ENCODE peak calls at places on chromosomes 16 and 17, in six cellular contexts. S is GM23338, I is amniotic epithelial cell, H is cardiac fibroblast, B is SW480, W is mesendoderm. E is an unnamed sample.
A peak's percentile ranks its signal among the peaks of the same experiment; 100 is the strongest.

GRCh38 chr17:82963104-82963950 is 116.1 kb upstream of the METRNL start:
- DNase-seq in S (peak; percentile 95), I (peak; percentile 51), H (peak; percentile 83), B (no peak), W (peak; percentile 95), E (no peak)

GRCh38 chr17:28390984-28391383 is 15.0 kb downstream of the SLC46A1 start:
- DNase-seq in S (no peak), I (no peak), H (no peak), B (no peak), W (no peak), E (no peak)

GRCh38 chr17:3959295-3959899 is 4.8 kb downstream of the ATP2A3 start:
- DNase-seq in S (no peak), I (peak; percentile 61), H (no peak), B (no peak), W (no peak), E (peak; percentile 5)

GRCh38 chr16:70508752-70509151 is 14.6 kb downstream of the COG4 start:
- DNase-seq in S (no peak), I (no peak), H (peak; percentile 26), B (no peak), W (no peak), E (no peak)

GRCh38 chr16:70018254-70018653 is 67.1 kb downstream of the CLEC18A start:
- DNase-seq in S (peak; percentile 72), I (peak; percentile 26), H (peak; percentile 15), B (peak; percentile 48), W (peak; percentile 81), E (no peak)

GRCh38 chr17:59372138-59372751 is 40.8 kb downstream of the YPEL2 start:
- DNase-seq in S (no peak), I (peak; percentile 96), H (peak; percentile 91), B (peak; percentile 16), W (no peak), E (no peak)

GRCh38 chr17:29237476-29238132 is 9.1 kb upstream of the CRYBA1 start:
- DNase-seq in S (no peak), I (peak; percentile 85), H (peak; percentile 79), B (peak; percentile 65), W (peak; percentile 52), E (peak; percentile 62)

GRCh38 chr17:19311421-19312215 is 50.9 kb downstream of the B9D1 start:
- DNase-seq in S (no peak), I (no peak), H (peak; percentile 56), B (no peak), W (no peak), E (no peak)

E was measured in LoVo.